ENCODE peak calls at places on chromosomes 3 and 15, in five cellular contexts. U, N, C, Y and A are unnamed samples.

GRCh38 chr3:155049959-155050358 is 30.2 kb upstream of the MME start:
- DNase-seq in C (no peak), U (no peak), N (no peak), Y (no peak), A (no peak)

GRCh38 chr15:77985031-77985930 is 92.2 kb downstream of the TBC1D2B start:
- DNase-seq in N (no peak), C (peak), Y (no peak), U (no peak), A (no peak)

GRCh38 chr3:35727179-35727578 is 87.9 kb downstream of the ARPP21 start:
- DNase-seq in N (no peak), C (no peak), Y (no peak), U (no peak), A (no peak)

GRCh38 chr3:64915778-64916177 is 228.0 kb upstream of the ADAMTS9 start:
- DNase-seq in Y (no peak), U (no peak), C (no peak), N (peak), A (no peak)

GRCh38 chr15:75455982-75456531 is 4.6 kb upstream of the SIN3A start:
- DNase-seq in N (peak), Y (peak), C (no peak), U (no peak), A (no peak)

GRCh38 chr3:42991369-42992315 is 12.5 kb downstream of the GASK1A start:
- DNase-seq in C (peak), Y (no peak), N (peak), U (no peak), A (no peak)

GRCh38 chr3:111936191-111936841 is 42.5 kb upstream of the ABHD10 start:
- DNase-seq in N (peak), Y (no peak), U (no peak), C (no peak), A (no peak)

GRCh38 chr3:111531446-111531845 is 10.6 kb upstream of the CD96 start:
- DNase-seq in U (no peak), Y (no peak), N (peak), C (no peak), A (no peak)

GRCh38 chr3:142888484-142889262 is at the start of gene PCOLCE2:
- DNase-seq in U (peak), N (peak), C (peak), Y (peak), A (no peak)

GRCh38 chr3:105649469-105649868 is 219.3 kb downstream of the CBLB start:
- DNase-seq in U (no peak), N (no peak), Y (no peak), C (no peak), A (no peak)

GRCh38 chr15:38631126-38632075 is 66.8 kb upstream of the RASGRP1 start:
- DNase-seq in N (no peak), C (no peak), Y (no peak), U (no peak), A (no peak)

GRCh38 chr15:51484781-51485180 is 137.8 kb downstream of the DMXL2 start:
- DNase-seq in Y (no peak), C (no peak), N (no peak), U (no peak), A (no peak)

GRCh38 chr3:108914774-108915641 is 38.7 kb downstream of the GUCA1C start:
- DNase-seq in C (no peak), N (peak), Y (peak), U (peak), A (peak)

GRCh38 chr3:95775486-95776094 is 1038.8 kb upstream of the EPHA6 start:
- DNase-seq in U (no peak), N (no peak), C (no peak), Y (no peak), A (no peak)

GRCh38 chr3:126340943-126341754 is 16.1 kb downstream of the KLF15 start:
- DNase-seq in Y (peak), C (peak), U (peak), N (no peak), A (no peak)

GRCh38 chr3:52721002-52721741 is 15.3 kb downstream of the SPCS1 start:
- DNase-seq in Y (no peak), N (no peak), C (no peak), U (no peak), A (no peak)

GRCh38 chr15:29925227-29926082 is 103.2 kb upstream of the TJP1 start:
- DNase-seq in U (peak), N (peak), C (peak), Y (peak), A (peak)

GRCh38 chr15:48868549-48868948 is 9.4 kb upstream of the EID1 start:
- DNase-seq in N (peak), U (no peak), Y (no peak), C (no peak), A (no peak)

GRCh38 chr3:108528459-108529231 is 18.2 kb upstream of the MYH15 start:
- DNase-seq in Y (no peak), C (no peak), N (no peak), U (no peak), A (no peak)

GRCh38 chr3:102174832-102175374 is 259.9 kb upstream of the ZPLD1 start:
- DNase-seq in C (no peak), N (peak), Y (no peak), U (no peak), A (no peak)

GRCh38 chr15:47862402-47862801 is 145.1 kb downstream of the SEMA6D start:
- DNase-seq in U (no peak), N (no peak), C (no peak), Y (no peak), A (no peak)